ENCODE peak calls at places on chromosomes 3 and 15, in four cellular contexts. Q is K562, V is HepG2, A is GM12878. R is an unnamed sample.
A peak's percentile ranks its signal among the peaks of the same experiment; 100 is the strongest.

GRCh38 chr3:134601539-134602439 is 49.0 kb downstream of the KY start:
- DNase-seq in A (no peak), Q (peak; percentile 29), V (no peak), R (peak; percentile 89)

GRCh38 chr3:162166543-162166942 is 669.9 kb downstream of the OTOL1 start:
- DNase-seq in A (no peak), V (no peak), Q (no peak), R (no peak)

GRCh38 chr15:81888748-81889479 is 156.9 kb downstream of the MEX3B start:
- DNase-seq in V (no peak), A (no peak), Q (no peak), R (no peak)

GRCh38 chr3:152121292-152121654 is 147.5 kb upstream of the MBNL1 start:
- DNase-seq in Q (no peak), A (no peak), V (no peak), R (no peak)

GRCh38 chr15:55084673-55085072 is 112.1 kb downstream of the RSL24D1 start:
- DNase-seq in A (no peak), V (no peak), Q (no peak), R (no peak)

GRCh38 chr3:151309566-151309965 is 7.1 kb downstream of the GPR87 start:
- DNase-seq in Q (no peak), V (no peak), A (no peak), R (no peak)

GRCh38 chr3:149277338-149277813 is 55.7 kb upstream of the CP start:
- DNase-seq in A (peak; percentile 5), Q (no peak), V (peak; percentile 64), R (no peak)

GRCh38 chr3:94132777-94133176 is 69.9 kb downstream of the NSUN3 start:
- DNase-seq in V (no peak), A (no peak), Q (no peak), R (no peak)

GRCh38 chr3:53147161-53147902 is 13.7 kb upstream of the PRKCD start:
- DNase-seq in Q (no peak), A (no peak), V (no peak), R (no peak)

GRCh38 chr15:69593981-69594966 is 141.7 kb downstream of the RPLP1 start:
- DNase-seq in V (peak; percentile 98), A (no peak), Q (no peak), R (no peak)

GRCh38 chr3:165778456-165778855 is 58.8 kb downstream of the BCHE start:
- DNase-seq in Q (no peak), A (no peak), V (no peak), R (no peak)

GRCh38 chr3:38840987-38841386 is 25.0 kb upstream of the SCN10A start:
- DNase-seq in A (no peak), V (no peak), Q (no peak), R (no peak)

GRCh38 chr15:52331490-52332240 is 36.1 kb upstream of the MYO5C start:
- DNase-seq in Q (no peak), A (peak; percentile 87), V (peak; percentile 30), R (peak; percentile 48)

GRCh38 chr3:132347095-132347494 is 29.9 kb downstream of the ACP3 start:
- DNase-seq in V (peak; percentile 9), Q (no peak), A (no peak), R (no peak)

GRCh38 chr3:190862209-190863118 is at the start of gene GMNC:
- DNase-seq in Q (no peak), V (peak; percentile 38), A (no peak), R (peak; percentile 51)

GRCh38 chr15:34161329-34161953 is 48.5 kb downstream of the KATNBL1 start:
- DNase-seq in Q (no peak), A (no peak), V (no peak), R (no peak)

GRCh38 chr15:79673416-79674123 is 223.2 kb downstream of the MTHFS start:
- DNase-seq in Q (no peak), A (peak; percentile 57), V (no peak), R (no peak)

GRCh38 chr15:66872394-66872793 is 170.4 kb downstream of the SMAD6 start:
- DNase-seq in A (no peak), V (no peak), Q (no peak), R (no peak)

GRCh38 chr3:172259191-172259590 is 189.1 kb downstream of the GHSR start:
- DNase-seq in A (no peak), V (no peak), Q (no peak), R (no peak)

GRCh38 chr3:49470714-49471420 is 800 bp downstream of the DAG1 start:
- DNase-seq in A (no peak), V (no peak), Q (no peak), R (no peak)

GRCh38 chr3:49471856-49472495 is 1.9 kb downstream of the DAG1 start:
- DNase-seq in V (no peak), Q (no peak), A (no peak), R (no peak)

DNA sequence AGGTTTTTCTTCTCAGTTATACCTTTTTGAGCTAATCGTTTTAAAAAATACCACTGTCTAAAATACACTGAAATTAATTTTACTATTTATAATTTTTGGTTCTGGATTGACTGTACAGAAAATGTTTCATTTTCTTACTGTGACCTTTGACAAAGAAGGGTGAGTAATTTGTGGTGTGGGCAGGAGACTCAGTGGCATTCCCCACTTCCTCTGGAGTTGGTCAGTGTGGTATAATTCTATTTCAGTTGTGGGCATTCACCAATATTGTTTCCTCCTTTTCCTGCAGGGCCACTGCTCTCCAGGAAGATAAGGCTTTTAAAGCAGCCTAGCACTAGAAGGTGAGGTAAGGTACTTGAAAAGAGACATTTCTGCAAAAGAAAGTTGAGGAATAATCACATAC is 6.5 kb downstream of the DAG1 start:
- DNase-seq in Q (no peak), A (peak; percentile 65), V (no peak), R (no peak)
- TF ChIP-seq MXI1 in Q (no peak), A (no peak), V (no peak), R (no peak)

DNA sequence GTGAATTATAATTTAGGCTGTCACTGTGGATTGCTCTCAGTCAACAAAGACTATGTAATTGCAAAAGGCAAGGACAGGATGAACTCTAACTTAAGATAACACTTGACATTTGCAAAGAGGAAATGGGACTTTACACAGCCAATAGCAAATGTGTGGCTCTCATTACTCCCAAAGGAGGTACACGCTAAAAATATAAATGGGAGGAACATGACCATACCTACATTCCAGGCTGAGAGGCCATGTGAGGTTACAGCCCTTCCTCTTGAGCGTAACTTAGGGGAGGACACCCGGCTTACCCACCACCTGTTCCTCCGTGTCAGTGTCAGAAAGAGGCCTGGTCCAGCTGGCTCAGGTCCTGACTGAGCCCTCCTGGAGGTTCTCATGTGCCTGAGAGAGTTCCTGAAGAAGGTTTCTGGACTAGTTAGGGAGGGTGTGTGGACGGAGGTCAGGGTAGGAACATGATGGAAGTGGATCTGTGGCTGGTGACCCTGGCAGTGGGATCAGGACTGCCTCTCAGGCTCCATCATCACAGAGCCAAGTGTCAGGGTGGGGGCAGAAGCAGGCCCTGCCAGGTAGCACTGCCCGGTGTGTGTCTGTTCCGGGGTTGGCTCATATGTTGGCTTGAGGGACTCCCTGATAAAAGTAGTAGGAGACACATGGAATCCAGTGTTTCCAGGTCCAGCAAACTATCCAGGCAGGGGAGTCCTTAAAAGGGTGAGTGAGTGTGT is 7.9 kb downstream of the POPDC2 start:
- DNase-seq in A (no peak), Q (no peak), V (no peak), R (no peak)
- TF ChIP-seq REST in A (no peak), Q (no peak), V (no peak), R (no peak)

GRCh38 chr3:10772230-10773161 is 43.5 kb upstream of the SLC6A11 start:
- DNase-seq in A (no peak), V (peak; percentile 52), Q (peak; percentile 29), R (peak; percentile 58)

GRCh38 chr3:10770981-10771380 is 45.0 kb upstream of the SLC6A11 start:
- DNase-seq in Q (no peak), A (no peak), V (no peak), R (no peak)

GRCh38 chr3:10768995-10769394 is 47.0 kb upstream of the SLC6A11 start:
- DNase-seq in V (no peak), A (no peak), Q (no peak), R (no peak)

GRCh38 chr3:10771486-10772225 is 44.4 kb upstream of the SLC6A11 start:
- DNase-seq in V (no peak), A (no peak), Q (no peak), R (no peak)

DNA sequence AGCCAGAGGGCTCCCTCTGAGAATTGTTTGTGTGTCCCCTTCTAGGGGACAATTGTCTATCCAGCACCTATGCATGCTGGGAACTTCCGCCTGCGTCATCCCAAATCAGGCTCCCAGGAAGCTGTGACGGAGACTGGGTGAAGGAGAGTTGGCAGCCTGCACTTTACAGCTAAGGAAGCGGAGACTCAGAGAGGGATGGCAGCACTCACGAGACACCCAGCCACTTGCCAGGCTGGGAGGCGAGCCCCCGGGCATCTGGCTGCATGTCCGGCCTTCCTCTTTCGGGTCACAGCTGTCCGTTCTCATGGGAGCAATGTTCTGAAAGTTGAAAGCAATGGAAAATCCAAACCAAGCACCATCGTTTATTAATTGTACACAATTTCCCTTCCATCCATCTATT is 45.5 kb upstream of the SLC6A11 start:
- DNase-seq in V (no peak), Q (no peak), A (no peak), R (no peak)
- TF ChIP-seq MXI1 in V (no peak), Q (no peak), A (no peak), R (no peak)

DNA sequence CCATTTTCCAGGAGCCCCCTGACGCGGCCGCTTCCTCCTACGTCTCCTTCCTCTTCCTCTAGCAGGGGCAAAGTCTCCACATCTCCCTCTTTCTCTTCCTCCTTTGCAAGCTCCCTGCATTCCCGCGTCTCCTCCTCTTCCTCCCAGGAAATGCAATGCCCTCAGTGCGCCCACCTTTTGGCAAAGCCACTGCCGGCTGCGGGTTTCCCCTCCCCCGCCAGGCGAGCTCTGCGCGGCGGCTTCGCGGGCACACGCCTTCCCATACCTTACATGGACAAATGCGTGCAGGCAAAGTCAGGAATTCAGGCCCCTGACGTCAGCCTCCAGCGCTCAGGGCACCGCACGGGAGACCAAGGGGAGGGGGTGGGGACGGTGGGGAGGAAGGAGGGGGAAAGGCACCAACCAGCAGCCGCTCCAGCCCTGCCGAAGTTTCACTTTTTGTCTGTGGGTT is 434 bp upstream of the LPP start:
- DNase-seq in A (no peak), Q (no peak), V (peak; percentile 88), R (peak; percentile 58)
- TF ChIP-seq REST in A (no peak), Q (no peak), V (no peak), R (no peak)

R was measured in SK-N-SH.